ENCODE peak calls at places on chromosomes 11 and 22, in nine cellular contexts. Q is astrocyte of the cerebellum, B is fibroblast of lung, A is body of pancreas, O is endothelial cell of umbilical vein, S is GM12865, Z is right atrium auricular region, U is IMR-90, W is esophagus squamous epithelium. N is an unnamed sample.

GRCh38 chr11:69985654-69986420 is 92.3 kb upstream of the ANO1 start:
- DNase-seq in Q (no peak), B (no peak), A (no peak), O (no peak), S (no peak), Z (no peak), U (no peak), W (no peak), N (no peak)

GRCh38 chr22:42282252-42282942 is 11.9 kb upstream of the TCF20 start:
- DNase-seq in Q (no peak), B (no peak), A (no peak), O (no peak), S (no peak), Z (no peak), U (no peak), W (no peak), N (no peak)

GRCh38 chr11:74269161-74269809 is 42.2 kb downstream of the P4HA3 start:
- DNase-seq in Q (no peak), B (peak; percentile 98), A (no peak), O (no peak), S (no peak), Z (no peak), U (peak; percentile 90), W (no peak), N (peak; percentile 32)

GRCh38 chr11:66719111-66719872 is 9.7 kb downstream of the SPTBN2 start:
- DNase-seq in Q (no peak), B (no peak), A (no peak), O (no peak), S (no peak), Z (no peak), U (no peak), W (no peak), N (no peak)

GRCh38 chr11:74648894-74649293 is 56.5 kb downstream of the POLD3 start:
- DNase-seq in Q (no peak), B (peak; percentile 57), A (no peak), O (no peak), S (no peak), Z (no peak), U (peak; percentile 97), W (no peak), N (no peak)

GRCh38 chr22:20004464-20004863 is 12.2 kb downstream of the ARVCF start:
- DNase-seq in Q (no peak), B (no peak), A (no peak), O (no peak), S (no peak), Z (no peak), U (no peak), W (no peak), N (no peak)

GRCh38 chr11:71453021-71453910 is at the start of gene NADSYN1:
- DNase-seq in Q (peak; percentile 83), B (peak; percentile 92), A (peak; percentile 98), O (peak; percentile 97), S (peak; percentile 97), Z (peak; percentile 95), U (peak; percentile 87), W (peak; percentile 81), N (peak; percentile 92)

GRCh38 chr11:10856689-10857603 is 907 bp downstream of the ZBED5 start:
- DNase-seq in Q (no peak), B (peak; percentile 34), A (peak; percentile 50), O (peak; percentile 52), S (peak; percentile 62), Z (peak; percentile 60), U (peak; percentile 28), W (no peak), N (peak; percentile 25)

GRCh38 chr11:92311616-92312449 is 87.2 kb downstream of the FAT3 start:
- DNase-seq in Q (no peak), B (peak; percentile 41), A (no peak), O (no peak), S (no peak), Z (no peak), U (peak; percentile 19), W (no peak), N (no peak)

GRCh38 chr11:11531127-11531526 is 90.7 kb downstream of the GALNT18 start:
- DNase-seq in Q (no peak), B (no peak), A (no peak), O (no peak), S (no peak), Z (no peak), U (no peak), W (no peak), N (no peak)

GRCh38 chr11:122163420-122163819 is 47.4 kb upstream of the BLID start:
- DNase-seq in Q (no peak), B (no peak), A (no peak), O (no peak), S (no peak), Z (no peak), U (peak; percentile 59), W (no peak), N (no peak)

GRCh38 chr11:72897506-72897905 is 83.3 kb downstream of the ATG16L2 start:
- DNase-seq in Q (no peak), B (no peak), A (no peak), O (no peak), S (no peak), Z (no peak), U (no peak), W (no peak), N (no peak)

GRCh38 chr11:117096140-117096972 is 1.9 kb downstream of the SIK3 start:
- DNase-seq in Q (no peak), B (peak; percentile 24), A (peak; percentile 12), O (no peak), S (peak; percentile 89), Z (no peak), U (no peak), W (no peak), N (no peak)

GRCh38 chr11:103736986-103737622 is 299.3 kb upstream of the DDI1 start:
- DNase-seq in Q (no peak), B (no peak), A (no peak), O (no peak), S (no peak), Z (no peak), U (no peak), W (no peak), N (no peak)

GRCh38 chr11:77068461-77069335 is 1.9 kb downstream of the CAPN5 start:
- DNase-seq in Q (no peak), B (no peak), A (no peak), O (no peak), S (no peak), Z (no peak), U (no peak), W (no peak), N (no peak)

GRCh38 chr22:39349967-39350802 is at the start of gene SYNGR1:
- DNase-seq in Q (no peak), B (no peak), A (peak; percentile 15), O (no peak), S (no peak), Z (no peak), U (no peak), W (no peak), N (no peak)

DNA sequence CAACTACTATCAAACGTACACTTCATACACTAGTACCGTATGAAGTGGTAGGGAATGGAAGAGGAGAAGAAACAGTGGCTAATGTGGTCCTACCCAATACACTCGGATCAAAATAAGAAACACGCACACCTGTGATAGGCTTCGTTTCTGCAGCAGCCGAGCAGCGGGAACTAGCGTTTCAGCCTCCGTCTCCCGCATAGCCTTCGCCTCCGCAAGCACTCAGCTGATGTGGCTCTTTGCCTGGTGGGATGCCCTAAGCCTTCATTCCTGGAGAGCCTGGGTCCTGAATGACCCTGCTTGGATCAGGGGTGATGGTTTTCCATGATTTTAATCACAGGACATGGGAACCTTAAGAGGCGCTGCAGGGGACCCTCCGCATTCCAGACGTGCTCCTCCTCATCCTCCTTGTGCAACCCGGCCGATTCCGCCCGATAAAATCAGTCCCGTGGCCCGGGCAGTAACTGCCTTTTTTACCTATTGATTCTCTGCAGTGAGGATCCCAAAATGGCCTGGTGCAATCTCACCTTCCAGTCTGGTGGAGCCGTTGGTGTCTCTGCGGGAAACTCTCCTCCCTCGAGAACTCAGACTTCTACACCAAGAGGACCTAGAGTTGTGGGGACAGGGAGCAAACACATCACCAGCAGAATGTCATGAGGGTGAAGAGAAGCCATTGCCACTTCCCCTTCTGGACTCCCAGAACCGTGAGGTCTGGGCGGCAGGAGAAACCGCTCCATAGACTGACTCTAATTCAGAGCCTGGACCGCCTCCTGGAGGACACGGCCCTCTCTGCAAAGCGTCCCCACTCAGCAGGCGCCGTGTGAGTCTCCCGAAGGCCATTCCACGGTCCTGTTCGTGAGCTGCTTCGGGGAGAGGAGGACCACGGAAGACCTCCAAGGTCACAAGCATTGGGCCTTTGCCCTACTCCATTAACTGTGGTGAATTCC is 8.1 kb downstream of the C11orf21 start:
- DNase-seq in Q (no peak), B (no peak), A (peak; percentile 9), O (no peak), S (no peak), Z (peak; percentile 55), U (no peak), W (no peak), N (no peak)
- TF ChIP-seq CTCF in Q (no peak), B (no peak), A (no peak), O (no peak), S (no peak), Z (no peak), U (no peak), W (no peak), N (no peak)

GRCh38 chr11:93908689-93909088 is 58.3 kb upstream of the VSTM5 start:
- DNase-seq in Q (peak; percentile 78), B (peak; percentile 70), A (no peak), O (no peak), S (no peak), Z (no peak), U (peak; percentile 91), W (no peak), N (peak; percentile 92)
- H3K4me3 ChIP-seq in Q (no peak overlapping the region), B (no peak overlapping the region), A (no peak overlapping the region), O (no peak overlapping the region), S (no peak overlapping the region), Z (no peak overlapping the region), U (no peak overlapping the region), W (no peak overlapping the region), N (no peak overlapping the region)

DNA sequence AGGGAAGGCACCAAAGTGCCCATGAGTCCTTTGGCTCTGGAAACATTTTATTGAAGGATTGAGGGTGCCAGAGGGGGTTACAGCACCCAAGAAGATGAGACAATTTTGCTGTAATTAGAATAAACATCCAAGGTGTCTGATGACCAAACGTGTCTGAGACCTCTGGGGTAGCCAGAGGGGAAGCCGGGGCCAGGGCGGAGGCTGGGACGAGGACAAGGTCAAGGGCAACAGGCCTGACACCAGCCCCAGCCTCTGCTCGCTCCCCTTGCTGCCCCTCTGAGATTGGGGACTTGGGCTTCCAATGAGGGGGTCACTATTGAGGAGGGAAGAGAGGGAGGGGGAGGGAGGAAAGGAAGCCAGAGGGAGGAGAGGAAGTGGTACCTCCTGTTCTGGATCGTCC is 25.6 kb downstream of the TMPRSS6 start:
- DNase-seq in Q (no peak), B (no peak), A (no peak), O (no peak), S (no peak), Z (no peak), U (no peak), W (no peak), N (no peak)
- TF ChIP-seq CTCF in Q (no peak), B (no peak), A (no peak), O (no peak), S (no peak), Z (no peak), U (no peak), W (no peak), N (no peak)

DNA sequence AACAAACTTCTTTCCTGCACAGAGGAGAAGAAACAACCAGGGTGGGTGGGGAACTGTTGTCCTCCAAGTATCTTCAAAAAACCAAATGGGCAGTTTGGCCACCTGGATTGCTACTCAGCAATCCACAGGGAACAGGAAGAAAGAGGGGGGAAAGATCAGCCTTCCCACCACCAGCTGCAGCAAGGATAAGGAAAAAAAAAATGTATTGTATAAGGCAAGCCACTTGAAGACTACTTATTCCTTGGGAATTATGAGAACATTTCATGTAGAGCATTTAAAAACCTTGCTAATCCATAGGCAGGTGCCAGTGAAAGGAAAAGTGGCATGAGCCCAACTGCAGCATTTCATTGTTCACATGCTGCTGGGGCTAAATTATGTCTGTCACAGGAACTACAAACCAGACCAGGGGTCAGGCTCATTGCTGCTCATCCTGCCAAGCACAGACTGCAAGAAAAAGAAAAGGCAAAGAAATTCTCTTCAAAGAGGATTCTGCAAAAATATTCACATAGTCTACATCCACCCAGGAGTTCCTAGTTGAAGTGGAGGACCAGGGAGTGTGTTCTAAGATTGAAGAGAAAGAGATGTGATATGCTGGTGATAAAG is 2.2 kb downstream of the RAB30 start:
- DNase-seq in Q (no peak), B (no peak), A (no peak), O (peak; percentile 76), S (no peak), Z (no peak), U (no peak), W (no peak), N (peak; percentile 8)
- H3K4me3 ChIP-seq in Q (peak overlapping the region; percentile 90), B (peak overlapping the region; percentile 89), A (no peak overlapping the region), O (no peak overlapping the region), S (peak overlapping the region; percentile 92), Z (peak overlapping the region; percentile 65), U (peak overlapping the region; percentile 48), W (peak overlapping the region; percentile 66), N (peak overlapping the region; percentile 79)